ENCODE peak calls at places on chromosomes 16 and 17, in seven cellular contexts. One of them, this sample, is unnamed.

GRCh38 chr17:61129232-61129631 is 270.4 kb upstream of the TBX2 start:
- DNase-seq in HT1080: no peak
- DNase-seq in cardiac muscle cell: no peak
- DNase-seq in uterus: no peak
- DNase-seq in SHP77: no peak
- DNase-seq in NCI-H1105: no peak
- DNase-seq in hypothalamus: no peak
- DNase-seq in this sample: no peak

GRCh38 chr17:28141333-28141732 is 98.9 kb downstream of the NLK start:
- DNase-seq in hypothalamus: no peak
- DNase-seq in cardiac muscle cell: no peak
- DNase-seq in SHP77: peak
- DNase-seq in uterus: no peak
- DNase-seq in HT1080: no peak
- DNase-seq in NCI-H1105: no peak
- DNase-seq in this sample: no peak

GRCh38 chr17:67534941-67535340 is 157.9 kb downstream of the PITPNC1 start:
- DNase-seq in hypothalamus: no peak
- DNase-seq in SHP77: no peak
- DNase-seq in HT1080: no peak
- DNase-seq in NCI-H1105: no peak
- DNase-seq in cardiac muscle cell: no peak
- DNase-seq in uterus: no peak
- DNase-seq in this sample: peak

GRCh38 chr16:31099860-31100638 is 5.5 kb upstream of the VKORC1 start:
- DNase-seq in hypothalamus: no peak
- DNase-seq in cardiac muscle cell: no peak
- DNase-seq in NCI-H1105: no peak
- DNase-seq in SHP77: peak
- DNase-seq in HT1080: peak
- DNase-seq in uterus: no peak
- DNase-seq in this sample: no peak

GRCh38 chr17:35119370-35120185 is at the start of gene RAD51D:
- DNase-seq in cardiac muscle cell: peak
- DNase-seq in HT1080: peak
- DNase-seq in NCI-H1105: peak
- DNase-seq in SHP77: peak
- DNase-seq in hypothalamus: peak
- DNase-seq in uterus: peak
- DNase-seq in this sample: peak

GRCh38 chr16:71933913-71934696 is 38.8 kb downstream of the IST1 start:
- DNase-seq in NCI-H1105: no peak
- DNase-seq in cardiac muscle cell: no peak
- DNase-seq in uterus: no peak
- DNase-seq in SHP77: no peak
- DNase-seq in HT1080: peak
- DNase-seq in hypothalamus: no peak
- DNase-seq in this sample: no peak

GRCh38 chr16:24852281-24852721 is 6.5 kb downstream of the SLC5A11 start:
- DNase-seq in SHP77: no peak
- DNase-seq in NCI-H1105: no peak
- DNase-seq in hypothalamus: no peak
- DNase-seq in HT1080: no peak
- DNase-seq in uterus: no peak
- DNase-seq in cardiac muscle cell: no peak
- DNase-seq in this sample: no peak

GRCh38 chr17:73430848-73431247 is 119.0 kb upstream of the CDC42EP4 start:
- DNase-seq in cardiac muscle cell: no peak
- DNase-seq in uterus: no peak
- DNase-seq in SHP77: peak
- DNase-seq in HT1080: no peak
- DNase-seq in hypothalamus: no peak
- DNase-seq in NCI-H1105: peak
- DNase-seq in this sample: peak

GRCh38 chr17:35476283-35476820 is 27.8 kb upstream of the SLFN13 start:
- DNase-seq in HT1080: no peak
- DNase-seq in NCI-H1105: no peak
- DNase-seq in uterus: no peak
- DNase-seq in cardiac muscle cell: no peak
- DNase-seq in SHP77: no peak
- DNase-seq in hypothalamus: no peak
- DNase-seq in this sample: no peak

GRCh38 chr17:65674246-65675045 is 113.0 kb upstream of the AXIN2 start:
- DNase-seq in HT1080: no peak
- DNase-seq in SHP77: no peak
- DNase-seq in NCI-H1105: no peak
- DNase-seq in uterus: no peak
- DNase-seq in hypothalamus: no peak
- DNase-seq in cardiac muscle cell: no peak
- DNase-seq in this sample: no peak

This sample was measured in SJCRH30.